ENCODE peak calls at places on chromosome 3, in four cellular contexts. K, J, V and O are unnamed samples.
A peak's percentile ranks its signal among the peaks of the same experiment; 100 is the strongest.

GRCh38 chr3:80771085-80771484 is 990.4 kb downstream of the GBE1 start:
- DNase-seq in K (peak; percentile 40), J (no peak), V (peak; percentile 27), O (no peak)

GRCh38 chr3:191958980-191959671 is 498.2 kb downstream of the PYDC2 start:
- DNase-seq in K (no peak), J (no peak), V (no peak), O (no peak)

GRCh38 chr3:185983495-185984141 is 45.8 kb upstream of the TRA2B start:
- DNase-seq in K (peak; percentile 78), J (peak; percentile 65), V (no peak), O (peak; percentile 77)

GRCh38 chr3:12884104-12884742 is 42.9 kb upstream of the RPL32 start:
- DNase-seq in K (no peak), J (no peak), V (no peak), O (no peak)

GRCh38 chr3:37107846-37108245 is 66.5 kb downstream of the LRRFIP2 start:
- DNase-seq in K (no peak), J (no peak), V (no peak), O (no peak)

GRCh38 chr3:47028667-47029066 is 49.2 kb downstream of the NBEAL2 start:
- DNase-seq in K (no peak), J (no peak), V (no peak), O (no peak)

GRCh38 chr3:53238881-53239280 is 16.9 kb downstream of the TKT start:
- DNase-seq in K (no peak), J (no peak), V (no peak), O (no peak)

GRCh38 chr3:38038447-38038911 is 529 bp upstream of the DLEC1 start:
- DNase-seq in K (no peak), J (no peak), V (no peak), O (no peak)

GRCh38 chr3:117748131-117748530 is 1038.6 kb downstream of the TUSC7 start:
- DNase-seq in K (no peak), J (no peak), V (no peak), O (no peak)

GRCh38 chr3:186467969-186468368 is 76.2 kb downstream of the CRYGS start:
- DNase-seq in K (no peak), J (peak; percentile 4), V (no peak), O (no peak)

GRCh38 chr3:188241072-188241471 is 87.1 kb downstream of the LPP start:
- DNase-seq in K (peak; percentile 5), J (no peak), V (no peak), O (no peak)

GRCh38 chr3:86162521-86162920 is 828.4 kb downstream of the VGLL3 start:
- DNase-seq in K (no peak), J (no peak), V (no peak), O (no peak)

GRCh38 chr3:67863869-67864268 is 209.5 kb upstream of the SUCLG2 start:
- DNase-seq in K (peak; percentile 7), J (peak; percentile 32), V (no peak), O (peak; percentile 18)

GRCh38 chr3:72229952-72230351 is 445.0 kb upstream of the PROK2 start:
- DNase-seq in K (no peak), J (no peak), V (no peak), O (no peak)
- TF ChIP-seq FOXK2 in K (no peak), J (no peak), V (no peak), O (no peak)

GRCh38 chr3:183435701-183436100 is 7.3 kb upstream of the MCF2L2 start:
- DNase-seq in K (no peak), J (no peak), V (peak; percentile 34), O (no peak)
- TF ChIP-seq FOXM1 in K (no peak), J (no peak), V (no peak), O (no peak)

GRCh38 chr3:15287565-15288330 is 44.6 kb downstream of the SH3BP5 start:
- DNase-seq in K (no peak), J (no peak), V (no peak), O (no peak)
- TF ChIP-seq FOXK2 in K (no peak), J (no peak), V (no peak), O (no peak)

GRCh38 chr3:49602049-49602554 is 47.8 kb downstream of the BSN start:
- DNase-seq in K (no peak), J (no peak), V (no peak), O (no peak)

GRCh38 chr3:49601358-49602048 is 47.2 kb downstream of the BSN start:
- DNase-seq in K (no peak), J (no peak), V (no peak), O (no peak)

GRCh38 chr3:49600781-49601180 is 46.5 kb downstream of the BSN start:
- DNase-seq in K (no peak), J (no peak), V (no peak), O (no peak)

GRCh38 chr3:49606427-49606826 is 52.1 kb downstream of the BSN start:
- DNase-seq in K (no peak), J (no peak), V (no peak), O (no peak)

GRCh38 chr3:49602877-49603411 is 48.7 kb downstream of the BSN start:
- DNase-seq in K (no peak), J (no peak), V (no peak), O (peak; percentile 5)
- TF ChIP-seq FOXM1 in K (no peak), J (no peak), V (no peak), O (no peak)

DNA sequence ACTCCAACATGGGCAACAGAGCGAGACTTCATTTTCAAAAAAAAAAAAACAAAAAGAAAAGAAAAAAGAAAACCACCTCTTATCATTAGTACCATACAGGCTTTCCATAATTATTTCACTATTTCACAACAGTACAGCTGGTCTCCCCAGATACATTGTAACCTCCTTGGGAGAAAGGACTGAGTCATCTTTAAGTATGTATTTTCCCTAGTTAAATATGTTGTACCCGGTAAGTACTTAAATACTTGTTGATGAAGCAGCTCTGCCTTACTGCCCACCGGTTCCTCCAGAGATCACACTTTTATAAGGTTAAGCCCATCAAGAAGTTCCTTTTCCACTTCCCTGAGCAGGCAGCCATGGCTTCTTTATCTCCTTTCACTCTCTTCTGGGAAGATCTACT is 789.5 kb upstream of the CFAP20DC start:
- DNase-seq in K (no peak), J (no peak), V (no peak), O (no peak)
- TF ChIP-seq FOXK2 in K (no peak), J (no peak), V (no peak), O (no peak)

GRCh38 chr3:23202921-23203650 is at the start of gene UBE2E2:
- DNase-seq in K (peak; percentile 89), J (no peak), V (no peak), O (peak; percentile 89)
- TF ChIP-seq FOXM1 in K (no peak), J (no peak), V (no peak), O (peak; percentile 28)